ENCODE peak calls at places on chromosomes 1 and 21, in eight cellular contexts. L is mucosa of gallbladder, X is C1 segment of cervical spinal cord, K is kidney tubule cell, I is iPS-NIHi11, Y is caudate nucleus, D is NCI-H510A treated with DMSO at 0.1 percent for 48 hours, Z is ELF-1. F is an unnamed sample.

GRCh38 chr1:116405241-116406135 is 32.4 kb downstream of the ATP1A1 start:
- DNase-seq in L (no peak), X (no peak), K (no peak), I (no peak), Y (no peak), D (no peak), Z (no peak), F (no peak)

GRCh38 chr1:93649231-93649630 is 32.4 kb downstream of the BCAR3 start:
- DNase-seq in L (no peak), X (no peak), K (no peak), I (no peak), Y (no peak), D (no peak), Z (no peak), F (no peak)

GRCh38 chr1:239212841-239213240 is 173.5 kb upstream of the CHRM3 start:
- DNase-seq in L (peak), X (no peak), K (no peak), I (no peak), Y (no peak), D (no peak), Z (no peak), F (no peak)

GRCh38 chr1:17215545-17215890 is 10.6 kb downstream of the PADI1 start:
- DNase-seq in L (no peak), X (no peak), K (peak), I (no peak), Y (no peak), D (no peak), Z (no peak), F (no peak)

GRCh38 chr1:75136921-75137641 is 2.9 kb downstream of the LHX8 start:
- DNase-seq in L (no peak), X (no peak), K (peak), I (no peak), Y (no peak), D (no peak), Z (peak), F (no peak)

GRCh38 chr21:45538381-45539045 is 3.7 kb downstream of the SLC19A1 start:
- DNase-seq in L (no peak), X (no peak), K (no peak), I (no peak), Y (no peak), D (no peak), Z (no peak), F (no peak)

GRCh38 chr1:107704911-107705310 is 260.1 kb downstream of the VAV3 start:
- DNase-seq in L (no peak), X (no peak), K (peak), I (no peak), Y (no peak), D (no peak), Z (no peak), F (no peak)

GRCh38 chr1:184419734-184420161 is 32.9 kb downstream of the C1orf21 start:
- DNase-seq in L (no peak), X (no peak), K (no peak), I (no peak), Y (no peak), D (no peak), Z (no peak), F (no peak)

GRCh38 chr1:180560868-180561600 is 2.3 kb downstream of the OVAAL start:
- DNase-seq in L (no peak), X (no peak), K (peak), I (no peak), Y (no peak), D (no peak), Z (no peak), F (no peak)

GRCh38 chr1:208100906-208101305 is 143.3 kb downstream of the PLXNA2 start:
- DNase-seq in L (no peak), X (no peak), K (no peak), I (no peak), Y (no peak), D (peak), Z (no peak), F (no peak)

GRCh38 chr21:18298228-18298627 is 53.6 kb downstream of the CHODL start:
- DNase-seq in L (no peak), X (no peak), K (no peak), I (peak), Y (no peak), D (no peak), Z (peak), F (no peak)

GRCh38 chr1:230323686-230324085 is 102.4 kb downstream of the PGBD5 start:
- DNase-seq in L (no peak), X (no peak), K (no peak), I (no peak), Y (no peak), D (no peak), Z (no peak), F (no peak)

GRCh38 chr1:201559679-201560162 is 20.8 kb downstream of the NAV1 start:
- DNase-seq in L (peak), X (peak), K (peak), I (peak), Y (peak), D (peak), Z (peak), F (peak)

GRCh38 chr1:181675625-181676024 is 192.3 kb downstream of the CACNA1E start:
- DNase-seq in L (no peak), X (no peak), K (no peak), I (no peak), Y (no peak), D (no peak), Z (peak), F (no peak)

GRCh38 chr1:96309783-96310182 is 411.8 kb upstream of the PTBP2 start:
- DNase-seq in L (no peak), X (no peak), K (peak), I (no peak), Y (no peak), D (no peak), Z (no peak), F (peak)

F was measured in lung.